ENCODE peak calls at places on chromosome 10, in seven cellular contexts. E is GM23338, O is nephron progenitor cell, P is AG04450, G is bronchial epithelial cell, D is heart right ventricle, S is cardiac muscle cell. I is an unnamed sample.

GRCh38 chr10:117306674-117307073 is 65.8 kb downstream of the SLC18A2 start:
- DNase-seq in P (no peak), S (no peak), D (no peak), E (no peak), O (no peak), G (no peak), I (no peak)

GRCh38 chr10:9501944-9502343 is 1447.5 kb downstream of the GATA3 start:
- DNase-seq in P (no peak), D (no peak), S (no peak), G (peak; percentile 79), O (no peak), E (no peak), I (no peak)

GRCh38 chr10:78658645-78659632 is 409.8 kb upstream of the ZMIZ1 start:
- DNase-seq in D (no peak), O (no peak), S (no peak), E (no peak), P (no peak), G (peak; percentile 30), I (peak; percentile 13)

GRCh38 chr10:60186315-60187071 is 203.2 kb downstream of the ANK3 start:
- DNase-seq in G (peak; percentile 45), D (peak; percentile 60), O (no peak), P (no peak), S (peak; percentile 80), E (no peak), I (no peak)

GRCh38 chr10:70309661-70310060 is 25.9 kb upstream of the NPFFR1 start:
- DNase-seq in G (no peak), S (no peak), O (no peak), P (no peak), D (no peak), E (no peak), I (no peak)

GRCh38 chr10:102633282-102633681 is 11.0 kb upstream of the TRIM8 start:
- DNase-seq in O (no peak), D (no peak), G (peak; percentile 49), P (no peak), S (peak; percentile 87), E (no peak), I (no peak)

GRCh38 chr10:23037561-23037960 is 57.8 kb upstream of the MSRB2 start:
- DNase-seq in O (no peak), P (no peak), D (no peak), S (peak; percentile 3), E (no peak), G (no peak), I (no peak)

GRCh38 chr10:43407148-43407575 is 1.8 kb downstream of the HNRNPF start:
- DNase-seq in D (peak; percentile 50), E (peak; percentile 39), G (no peak), P (no peak), O (peak; percentile 70), S (peak; percentile 58), I (peak; percentile 71)

GRCh38 chr10:107701947-107702346 is 537.4 kb upstream of the SORCS1 start:
- DNase-seq in G (peak; percentile 4), E (no peak), S (no peak), O (no peak), P (no peak), D (no peak), I (no peak)

GRCh38 chr10:32379314-32379949 is 32.5 kb upstream of the EPC1 start:
- DNase-seq in O (peak; percentile 13), E (peak; percentile 69), S (peak; percentile 74), D (peak; percentile 24), P (no peak), G (peak; percentile 88), I (no peak)

GRCh38 chr10:36172054-36172531 is 530.0 kb upstream of the FZD8 start:
- DNase-seq in E (no peak), D (no peak), G (no peak), P (no peak), O (no peak), S (peak; percentile 79), I (no peak)

GRCh38 chr10:32055478-32056135 is 618 bp downstream of the KIF5B start:
- DNase-seq in P (no peak), E (peak; percentile 79), O (peak; percentile 72), S (peak; percentile 69), G (peak; percentile 52), D (peak; percentile 73), I (peak; percentile 73)

GRCh38 chr10:106566871-106567270 is 597.6 kb downstream of the SORCS1 start:
- DNase-seq in O (no peak), P (no peak), S (no peak), D (peak; percentile 9), E (no peak), G (no peak), I (no peak)

GRCh38 chr10:131901181-131901829 is 497 bp downstream of the PPP2R2D start:
- DNase-seq in E (peak; percentile 67), O (peak; percentile 57), S (peak; percentile 42), P (no peak), G (no peak), D (peak; percentile 29), I (peak; percentile 58)

GRCh38 chr10:45409782-45410181 is 35.8 kb downstream of the ALOX5 start:
- DNase-seq in O (no peak), D (no peak), G (no peak), P (no peak), E (no peak), S (no peak), I (no peak)

GRCh38 chr10:3873728-3874461 is 88.9 kb upstream of the KLF6 start:
- DNase-seq in S (peak; percentile 81), G (peak; percentile 72), O (no peak), D (peak; percentile 31), P (no peak), E (peak; percentile 90), I (peak; percentile 73)

GRCh38 chr10:91409869-91410637 is at the start of gene HECTD2:
- DNase-seq in P (no peak), S (peak; percentile 87), E (peak; percentile 83), D (peak; percentile 81), G (peak; percentile 33), O (peak; percentile 86), I (peak; percentile 91)

GRCh38 chr10:23171232-23171876 is 20.8 kb upstream of the PTF1A start:
- DNase-seq in G (peak; percentile 8), D (no peak), E (peak; percentile 85), S (peak; percentile 54), O (peak; percentile 87), P (no peak), I (peak; percentile 50)

GRCh38 chr10:69389827-69390490 is 26.8 kb downstream of the TACR2 start:
- DNase-seq in G (peak; percentile 70), E (peak; percentile 85), D (peak; percentile 46), P (no peak), O (no peak), S (peak; percentile 88), I (no peak)

GRCh38 chr10:98030093-98030821 is at the start of gene CRTAC1:
- DNase-seq in D (peak; percentile 38), S (peak; percentile 40), G (no peak), P (no peak), O (peak; percentile 90), E (peak; percentile 92), I (peak; percentile 36)

GRCh38 chr10:97494863-97495506 is 3.2 kb downstream of the MMS19 start:
- DNase-seq in P (no peak), G (peak; percentile 48), S (peak; percentile 75), O (no peak), D (no peak), E (peak; percentile 73), I (no peak)

DNA sequence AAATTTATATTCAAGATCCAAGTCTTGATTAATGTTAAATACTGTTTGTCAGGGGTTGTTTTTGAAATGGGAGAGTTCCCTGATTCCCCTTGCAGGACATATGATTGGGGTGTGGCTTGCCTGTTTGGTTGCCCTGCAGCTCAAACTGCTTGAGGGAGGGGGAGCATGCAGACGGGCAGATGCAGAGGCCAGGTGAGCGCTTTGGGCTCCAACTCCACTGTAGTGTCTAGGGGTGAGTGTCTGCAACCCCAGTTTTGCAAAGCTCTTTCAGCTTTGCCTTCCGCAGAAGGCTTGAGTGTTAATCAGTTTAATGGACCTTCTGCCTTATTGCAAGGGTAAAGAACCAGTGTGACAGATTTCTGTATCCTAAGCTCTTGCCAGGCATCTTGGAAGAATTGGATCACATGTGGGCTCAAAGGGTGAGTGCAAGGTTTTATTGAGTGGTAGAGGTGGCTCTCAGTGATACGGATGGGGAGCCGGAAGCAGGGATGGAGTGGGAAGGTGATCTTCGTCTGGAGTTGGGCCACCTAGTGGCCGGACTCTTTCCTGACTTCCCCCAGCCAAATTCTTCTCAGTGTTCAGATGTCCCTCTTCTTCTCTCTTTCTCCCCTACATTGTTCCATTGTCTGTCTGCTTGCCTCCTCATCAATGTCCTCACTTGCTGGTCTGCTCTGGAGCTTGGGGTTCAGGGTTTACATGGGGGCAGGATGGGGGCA is 479.7 kb downstream of the ATRNL1 start:
- DNase-seq in P (no peak), E (peak; percentile 76), S (peak; percentile 1), D (no peak), O (peak; percentile 17), G (no peak), I (no peak)
- TF ChIP-seq CTCF in P (peak; percentile 32), E (peak; percentile 63), S (peak; percentile 9), D (no peak), O (peak; percentile 33), G (peak; percentile 42), I (peak; percentile 41)

GRCh38 chr10:1134156-1134555 is 78.0 kb downstream of the WDR37 start:
- DNase-seq in O (no peak), P (no peak), S (no peak), G (no peak), E (no peak), D (no peak), I (no peak)
- TF ChIP-seq CTCF in O (no peak), P (no peak), S (no peak), G (no peak), E (no peak), D (no peak), I (no peak)

GRCh38 chr10:50874723-50875122 is 10.7 kb downstream of the A1CF start:
- DNase-seq in P (no peak), S (no peak), D (no peak), G (peak; percentile 67), O (no peak), E (no peak), I (no peak)
- TF ChIP-seq CTCF in P (no peak), S (no peak), D (no peak), G (no peak), O (no peak), E (no peak), I (no peak)

GRCh38 chr10:89701238-89702120 is at the start of gene KIF20B:
- DNase-seq in S (peak; percentile 98), D (peak; percentile 95), O (peak; percentile 95), P (peak; percentile 88), G (peak; percentile 94), E (peak; percentile 99), I (peak; percentile 91)

GRCh38 chr10:89700914-89701237 is 514 bp upstream of the KIF20B start:
- DNase-seq in S (no peak), E (no peak), O (no peak), D (no peak), G (no peak), P (no peak), I (no peak)

GRCh38 chr10:89699581-89700064 is 1.8 kb upstream of the KIF20B start:
- DNase-seq in G (no peak), O (no peak), P (no peak), E (no peak), D (no peak), S (peak; percentile 50), I (no peak)

GRCh38 chr10:89705466-89705865 is 4.1 kb downstream of the KIF20B start:
- DNase-seq in E (no peak), D (no peak), S (no peak), O (no peak), P (no peak), G (no peak), I (no peak)

DNA sequence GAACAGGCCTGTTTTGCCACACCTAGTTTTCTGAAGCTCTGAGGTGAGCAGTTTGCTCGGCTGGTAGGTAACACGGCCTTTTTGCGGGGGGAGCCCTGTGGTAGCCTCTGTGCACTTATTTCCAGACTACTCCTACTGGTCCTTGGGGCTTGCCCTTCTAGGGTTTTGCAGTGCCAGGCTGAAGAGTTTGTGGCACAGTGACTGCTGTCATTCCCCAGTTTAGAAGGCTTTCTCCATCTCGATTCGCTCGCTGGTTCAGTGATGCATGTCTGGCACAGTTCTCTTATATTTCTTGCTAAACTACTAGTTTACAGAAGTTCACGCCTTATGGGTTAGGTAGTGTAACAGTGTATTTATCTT is 711 bp downstream of the KIF20B start:
- DNase-seq in D (no peak), G (no peak), O (peak; percentile 5), P (no peak), S (no peak), E (peak; percentile 6), I (no peak)
- TF ChIP-seq CTCF in D (no peak), G (no peak), O (no peak), P (no peak), S (no peak), E (no peak), I (no peak)

I was measured in GM13977.